ENCODE peak calls at places on chromosome 2, in five cellular contexts. F is K562, D is breast epithelium, S is stomach, A is HL-60. Q is an unnamed sample.

GRCh38 chr2:191170773-191171172 is 20.0 kb upstream of the STAT4 start:
- DNase-seq in F (no peak), D (no peak), S (no peak), A (no peak), Q (no peak)

GRCh38 chr2:105789745-105790466 is 45.2 kb downstream of the NCK2 start:
- DNase-seq in F (no peak), D (no peak), S (no peak), A (peak; percentile 68), Q (no peak)

GRCh38 chr2:85995648-85996529 is 107.1 kb upstream of the ST3GAL5 start:
- DNase-seq in F (no peak), D (peak; percentile 20), S (no peak), A (no peak), Q (peak; percentile 66)

GRCh38 chr2:144331652-144332355 is 188.1 kb downstream of the ZEB2 start:
- DNase-seq in F (peak; percentile 58), D (peak; percentile 56), S (no peak), A (peak; percentile 69), Q (peak; percentile 95)

GRCh38 chr2:230721712-230722111 is 9.1 kb downstream of the CAB39 start:
- DNase-seq in F (no peak), D (no peak), S (no peak), A (peak; percentile 60), Q (no peak)

GRCh38 chr2:12718662-12719399 is 2.1 kb downstream of the TRIB2 start:
- DNase-seq in F (peak; percentile 25), D (no peak), S (no peak), A (no peak), Q (peak; percentile 80)

GRCh38 chr2:200962821-200963128 is 685 bp downstream of the ORC2 start:
- DNase-seq in F (peak; percentile 13), D (no peak), S (no peak), A (no peak), Q (no peak)

GRCh38 chr2:219772103-219772502 is 144.7 kb downstream of the SLC4A3 start:
- DNase-seq in F (no peak), D (no peak), S (peak; percentile 38), A (no peak), Q (no peak)

GRCh38 chr2:219122197-219122965 is 38.2 kb downstream of the NHEJ1 start:
- DNase-seq in F (no peak), D (no peak), S (no peak), A (no peak), Q (no peak)

GRCh38 chr2:219636941-219637841 is 9.8 kb downstream of the SLC4A3 start:
- DNase-seq in F (no peak), D (no peak), S (no peak), A (no peak), Q (no peak)

GRCh38 chr2:5660591-5660990 is 31.6 kb upstream of the SOX11 start:
- DNase-seq in F (no peak), D (no peak), S (no peak), A (no peak), Q (no peak)

GRCh38 chr2:12119841-12120240 is 373.4 kb downstream of the LPIN1 start:
- DNase-seq in F (no peak), D (no peak), S (no peak), A (no peak), Q (no peak)

GRCh38 chr2:114688241-114688640 is 245.8 kb downstream of the DPP10 start:
- DNase-seq in F (no peak), D (no peak), S (no peak), A (no peak), Q (no peak)

GRCh38 chr2:148552675-148553331 is 91.7 kb upstream of the EPC2 start:
- DNase-seq in F (no peak), D (no peak), S (no peak), A (no peak), Q (no peak)

GRCh38 chr2:181916726-181917377 is 25.3 kb downstream of the ITPRID2 start:
- DNase-seq in F (no peak), D (no peak), S (no peak), A (no peak), Q (no peak)

GRCh38 chr2:132439703-132440398 is 23.2 kb downstream of the GPR39 start:
- DNase-seq in F (no peak), D (no peak), S (no peak), A (no peak), Q (no peak)

GRCh38 chr2:48221846-48222516 is 308.0 kb upstream of the STON1 start:
- DNase-seq in F (no peak), D (no peak), S (no peak), A (no peak), Q (no peak)

GRCh38 chr2:128777091-128778045 is 458.7 kb upstream of the HS6ST1 start:
- DNase-seq in F (no peak), D (peak; percentile 33), S (peak; percentile 14), A (no peak), Q (peak; percentile 48)

GRCh38 chr2:219289537-219290361 is 10.6 kb downstream of the DNAJB2 start:
- DNase-seq in F (peak; percentile 24), D (no peak), S (no peak), A (no peak), Q (peak; percentile 75)

GRCh38 chr2:40202798-40203400 is 249.0 kb downstream of the SLC8A1 start:
- DNase-seq in F (no peak), D (no peak), S (no peak), A (no peak), Q (no peak)

GRCh38 chr2:135600915-135601314 is 69.6 kb downstream of the R3HDM1 start:
- DNase-seq in F (no peak), D (no peak), S (no peak), A (no peak), Q (no peak)

GRCh38 chr2:37020212-37020886 is 54.0 kb upstream of the STRN start:
- DNase-seq in F (no peak), D (no peak), S (peak; percentile 71), A (no peak), Q (no peak)

GRCh38 chr2:128776461-128776971 is 457.8 kb upstream of the HS6ST1 start:
- DNase-seq in F (no peak), D (peak; percentile 5), S (peak; percentile 19), A (no peak), Q (peak; percentile 47)

GRCh38 chr2:26144031-26144430 is 28.9 kb upstream of the GAREM2 start:
- DNase-seq in F (no peak), D (no peak), S (no peak), A (peak; percentile 46), Q (no peak)

GRCh38 chr2:15981646-15982045 is 41.3 kb downstream of the MYCN start:
- DNase-seq in F (no peak), D (no peak), S (no peak), A (no peak), Q (no peak)

GRCh38 chr2:42967959-42968674 is 175.7 kb upstream of the HAAO start:
- DNase-seq in F (peak; percentile 90), D (peak; percentile 61), S (no peak), A (no peak), Q (peak; percentile 74)

GRCh38 chr2:112623913-112624777 is 21.6 kb upstream of the SLC20A1 start:
- DNase-seq in F (peak; percentile 52), D (no peak), S (peak; percentile 63), A (no peak), Q (no peak)

GRCh38 chr2:128783896-128784295 is 465.2 kb upstream of the HS6ST1 start:
- DNase-seq in F (no peak), D (no peak), S (no peak), A (no peak), Q (peak; percentile 59)

GRCh38 chr2:121125350-121125749 is 159.7 kb downstream of the TFCP2L1 start:
- DNase-seq in F (no peak), D (no peak), S (no peak), A (no peak), Q (no peak)
- H3K27me3 ChIP-seq in F (no peaks in the 10 kb centered on the region), D (no peaks in the 10 kb centered on the region), S (peaks cover 3% of the 10 kb centered on the region), A (no peaks in the 10 kb centered on the region), Q (peaks cover 16% of the 10 kb centered on the region)

GRCh38 chr2:55425449-55425848 is 5.8 kb upstream of the CCDC88A start:
- DNase-seq in F (no peak), D (no peak), S (no peak), A (peak; percentile 34), Q (no peak)
- H3K27ac ChIP-seq in F (no peak overlapping the region), D (no peak overlapping the region), S (no peak overlapping the region), A (no peak overlapping the region), Q (no peak overlapping the region)

DNA sequence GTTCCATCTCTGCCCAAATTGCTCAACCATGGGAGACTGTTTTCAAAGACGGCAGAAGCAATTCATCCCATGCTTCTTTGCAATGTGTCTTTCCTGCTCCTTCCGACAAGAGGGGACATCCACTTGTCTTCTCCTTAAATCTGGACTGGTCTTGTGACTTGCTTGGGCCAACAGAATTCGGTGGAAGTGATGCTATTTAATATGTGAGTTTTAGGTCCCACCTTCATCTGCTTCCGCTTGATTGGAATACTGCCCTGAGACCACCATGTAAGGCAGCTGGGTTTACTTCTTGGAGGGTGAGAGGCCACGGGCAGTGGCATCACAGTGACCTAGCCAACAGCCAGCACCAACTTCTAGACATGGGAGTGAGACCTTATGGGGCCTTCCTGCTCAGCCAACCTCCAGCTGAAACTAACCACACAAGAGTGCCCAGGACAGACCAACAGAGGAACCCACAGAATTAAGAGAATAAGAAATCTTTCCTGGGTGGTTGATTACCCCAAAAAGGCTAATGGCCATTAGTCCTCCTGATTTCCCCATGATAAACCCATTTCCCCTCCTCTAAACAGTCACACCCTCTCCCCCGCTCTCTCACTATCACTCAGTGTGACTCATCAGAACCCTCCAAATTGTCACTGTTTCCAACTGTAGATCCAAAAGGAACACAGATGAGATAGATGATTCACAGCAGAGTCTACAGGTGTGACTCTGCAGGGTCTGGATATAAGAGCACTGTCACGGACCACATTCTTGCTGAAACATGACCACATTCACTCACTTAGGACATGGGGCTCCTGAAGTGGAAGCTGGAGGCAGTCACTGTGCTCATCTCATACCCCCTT is 16.2 kb upstream of the RHOB start:
- DNase-seq in F (peak; percentile 39), D (no peak), S (no peak), A (no peak), Q (no peak)
- TF ChIP-seq POLR2AphosphoS5 in F (no peak), D (no peak), S (no peak), A (no peak), Q (no peak)

DNA sequence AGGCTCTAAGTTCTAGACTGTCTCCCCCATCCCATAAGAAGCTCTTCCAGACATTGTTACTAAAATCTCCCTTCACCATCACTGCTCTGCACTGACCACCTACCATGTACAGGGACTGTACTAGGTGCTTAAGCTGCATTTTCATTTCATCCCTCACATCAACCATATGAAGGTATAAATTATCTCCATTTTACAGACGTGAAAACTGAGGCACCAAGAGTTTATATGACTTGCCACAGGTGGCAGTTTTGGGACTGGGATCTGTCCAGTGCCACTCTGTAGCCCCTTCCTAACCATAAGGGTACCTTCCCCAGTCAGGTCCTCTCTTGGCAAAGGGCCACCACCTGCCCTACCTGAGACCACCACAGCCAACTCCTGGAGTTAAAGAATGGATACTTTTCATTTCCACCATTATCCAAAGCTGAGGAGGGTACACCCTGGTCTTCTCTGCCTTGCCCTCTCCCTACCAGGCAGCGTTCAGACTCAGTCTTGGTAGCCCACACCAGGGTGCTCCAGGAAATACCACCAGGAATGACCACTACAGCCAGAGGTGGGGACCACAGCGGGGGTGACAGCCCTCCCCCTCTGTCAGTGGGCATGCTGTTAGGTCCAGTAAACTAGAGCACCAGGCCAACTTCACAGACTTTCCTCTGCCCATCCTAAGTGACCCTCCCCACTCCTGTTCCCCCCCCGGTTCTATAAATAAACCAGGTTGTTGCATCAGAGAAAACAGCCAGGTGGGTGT is 2.8 kb downstream of the RAB11FIP5 start:
- DNase-seq in F (no peak), D (peak; percentile 22), S (no peak), A (no peak), Q (no peak)
- H3K27me3 ChIP-seq in F (no peaks in the 10 kb centered on the region), D (no peaks in the 10 kb centered on the region), S (no peaks in the 10 kb centered on the region), A (peaks cover 37% of the 10 kb centered on the region), Q (no peaks in the 10 kb centered on the region)

Q was measured in spleen.